ENCODE peak calls at places on chromosomes 2 and 18, in ten cellular contexts. J is left colon; H is CD8-positive, alpha-beta memory T cell; Y is RPMI7951; F is H54; O is NT2/D1; M is left ventricle myocardium inferior; S is Calu3; W is activated CD4-positive, alpha-beta T cell treated with anti-CD3 and anti-CD28 coated beads, Interleukin-2, amount 50 U/mL, for 48 hours; Q is Jurkat, Clone E6-1. I is an unnamed sample.

GRCh38 chr2:220315098-220315785 is 687.8 kb downstream of the SLC4A3 start:
- DNase-seq in S (no peak), O (no peak), M (no peak), H (no peak), F (no peak), J (no peak), W (no peak), Y (peak; percentile 22), Q (no peak), I (no peak)

GRCh38 chr2:145049475-145049874 is 529.6 kb upstream of the ZEB2 start:
- DNase-seq in J (no peak), Y (no peak), M (no peak), Q (no peak), W (no peak), H (no peak), O (no peak), F (no peak), S (no peak), I (no peak)

GRCh38 chr2:112724611-112725525 is 4.0 kb downstream of the NT5DC4 start:
- DNase-seq in Y (no peak), F (peak; percentile 49), S (peak; percentile 49), W (no peak), J (no peak), M (no peak), O (peak; percentile 22), Q (no peak), H (no peak), I (no peak)

GRCh38 chr18:44453505-44453904 is 227.2 kb upstream of the SETBP1 start:
- DNase-seq in W (no peak), Q (no peak), J (no peak), F (no peak), O (no peak), Y (peak; percentile 72), H (no peak), M (no peak), S (no peak), I (no peak)

GRCh38 chr2:218434456-218434855 is 15.5 kb downstream of the VIL1 start:
- DNase-seq in S (no peak), O (no peak), H (no peak), F (no peak), W (no peak), M (no peak), J (no peak), Q (no peak), Y (no peak), I (no peak)

GRCh38 chr18:25351773-25352628 is at the start of gene ZNF521:
- DNase-seq in S (peak; percentile 69), W (peak; percentile 43), F (peak; percentile 62), M (peak; percentile 87), O (peak; percentile 28), Q (peak; percentile 79), J (peak; percentile 73), H (peak; percentile 22), Y (peak; percentile 88), I (no peak)

GRCh38 chr2:101264360-101264939 is 11.8 kb downstream of the CNOT11 start:
- DNase-seq in H (no peak), Q (no peak), S (no peak), M (no peak), F (no peak), Y (no peak), W (no peak), J (no peak), O (no peak), I (no peak)

GRCh38 chr18:79871026-79871390 is 73.3 kb downstream of the KCNG2 start:
- DNase-seq in J (no peak), W (no peak), M (no peak), S (no peak), O (no peak), F (no peak), H (no peak), Y (no peak), Q (no peak), I (no peak)

GRCh38 chr18:22020127-22020866 is 149.1 kb upstream of the GATA6 start:
- DNase-seq in S (no peak), O (no peak), W (no peak), J (peak; percentile 42), H (no peak), Q (no peak), M (no peak), Y (no peak), F (no peak), I (no peak)

GRCh38 chr2:55364189-55365055 is 55.2 kb downstream of the CCDC88A start:
- DNase-seq in Y (peak; percentile 91), S (peak; percentile 58), O (no peak), M (no peak), W (no peak), H (no peak), F (peak; percentile 26), Q (no peak), J (no peak), I (peak; percentile 65)

GRCh38 chr2:66575625-66576371 is 140.9 kb downstream of the MEIS1 start:
- DNase-seq in J (peak; percentile 24), S (peak; percentile 35), O (no peak), F (no peak), W (no peak), H (no peak), Q (no peak), M (peak; percentile 19), Y (peak; percentile 16), I (no peak)

GRCh38 chr2:158403237-158403636 is 53.3 kb downstream of the CCDC148 start:
- DNase-seq in W (no peak), M (no peak), Y (no peak), J (no peak), O (no peak), S (no peak), H (no peak), F (no peak), Q (no peak), I (no peak)

GRCh38 chr2:85922210-85922609 is 33.4 kb upstream of the ST3GAL5 start:
- DNase-seq in W (no peak), Y (no peak), S (no peak), H (no peak), O (no peak), J (no peak), Q (no peak), F (no peak), M (no peak), I (no peak)

GRCh38 chr2:96985181-96985580 is 1.2 kb downstream of the FAM178B start:
- DNase-seq in Q (no peak), M (no peak), O (no peak), S (no peak), Y (no peak), J (no peak), H (no peak), F (no peak), W (no peak), I (no peak)

GRCh38 chr2:31440764-31441163 is 26.2 kb upstream of the XDH start:
- DNase-seq in M (no peak), Q (no peak), S (no peak), J (no peak), Y (peak; percentile 68), O (no peak), F (peak; percentile 27), H (no peak), W (no peak), I (no peak)

GRCh38 chr2:119683074-119683716 is 4.2 kb downstream of the TMEM177 start:
- DNase-seq in H (no peak), Q (no peak), Y (no peak), O (no peak), F (no peak), S (no peak), M (no peak), J (no peak), W (no peak), I (no peak)

GRCh38 chr2:20048488-20049443 is 2.7 kb downstream of the LAPTM4A start:
- DNase-seq in Y (no peak), H (no peak), O (no peak), J (no peak), F (no peak), M (no peak), W (no peak), Q (no peak), S (no peak), I (no peak)

GRCh38 chr2:239462671-239463506 is 62.1 kb upstream of the HDAC4 start:
- DNase-seq in J (no peak), Q (no peak), M (no peak), W (no peak), O (no peak), H (no peak), S (no peak), Y (no peak), F (no peak), I (no peak)

GRCh38 chr2:238075397-238075796 is 14.6 kb downstream of the SCLY start:
- DNase-seq in W (no peak), M (no peak), S (no peak), Y (no peak), H (no peak), F (no peak), J (no peak), Q (no peak), O (no peak), I (no peak)

GRCh38 chr2:75516378-75517122 is 44.2 kb downstream of the EVA1A start:
- DNase-seq in Q (no peak), H (no peak), Y (no peak), J (no peak), M (no peak), W (no peak), F (no peak), S (no peak), O (no peak), I (no peak)

GRCh38 chr2:178280261-178280852 is 86.0 kb downstream of the OSBPL6 start:
- DNase-seq in J (peak; percentile 10), S (peak; percentile 36), W (peak; percentile 25), Q (peak; percentile 50), F (no peak), O (peak; percentile 20), Y (peak; percentile 65), M (no peak), H (peak; percentile 1), I (peak; percentile 19)

GRCh38 chr2:170073288-170073687 is 104.7 kb upstream of the MYO3B start:
- DNase-seq in Y (peak; percentile 44), Q (no peak), O (no peak), S (peak; percentile 78), H (no peak), W (no peak), M (peak; percentile 46), F (no peak), J (no peak), I (peak; percentile 33)

GRCh38 chr2:70233892-70234291 is 14.5 kb downstream of the TIA1 start:
- DNase-seq in M (no peak), Y (no peak), Q (no peak), F (no peak), O (no peak), H (no peak), S (no peak), J (no peak), W (no peak), I (no peak)